ENCODE peak calls at places on chromosomes 6 and 20, in four cellular contexts. K, U, V and A are unnamed samples. For H3K27me3 and H3K36me3, the result is how much of the 10 kb centered on the place peaks cover.

GRCh38 chr20:20549699-20550098 is 162.7 kb downstream of the RALGAPA2 start:
- DNase-seq in K (peak), U (no peak), V (no peak), A (no peak)

GRCh38 chr6:84428300-84428907 is 201.0 kb upstream of the CEP162 start:
- DNase-seq in V (no peak), U (peak), K (peak), A (peak)

GRCh38 chr6:84346372-84346771 is 118.9 kb upstream of the CEP162 start:
- DNase-seq in V (no peak), K (no peak), U (no peak), A (no peak)

GRCh38 chr6:24719125-24719931 is at the start of gene C6orf62:
- DNase-seq in V (peak), U (no peak), K (peak), A (no peak)

GRCh38 chr20:32358883-32359632 is 927 bp downstream of the ASXL1 start:
- DNase-seq in V (peak), U (peak), K (peak), A (peak)

GRCh38 chr20:35264755-35265154 is 13.2 kb downstream of the MMP24OS start:
- DNase-seq in V (no peak), U (no peak), K (peak), A (no peak)

GRCh38 chr6:116369540-116370327 is 1.0 kb upstream of the DSE start:
- DNase-seq in U (no peak), K (peak), V (no peak), A (no peak)

GRCh38 chr6:53125276-53125675 is 23.4 kb downstream of the GCM1 start:
- DNase-seq in U (no peak), K (no peak), V (no peak), A (no peak)

GRCh38 chr6:26311012-26311384 is 54.0 kb upstream of the BTN3A2 start:
- DNase-seq in K (no peak), V (no peak), U (no peak), A (no peak)

GRCh38 chr6:30742316-30743098 is at the start of gene FLOT1:
- DNase-seq in K (peak), V (peak), U (peak), A (peak)

GRCh38 chr6:46674410-46674809 is 13.3 kb upstream of the TDRD6 start:
- DNase-seq in U (no peak), K (no peak), V (no peak), A (no peak)

GRCh38 chr20:18256440-18257090 is 31.8 kb upstream of the ZNF133 start:
- DNase-seq in U (no peak), V (no peak), K (no peak), A (no peak)

GRCh38 chr6:128239898-128240509 is 280.4 kb downstream of the PTPRK start:
- DNase-seq in V (no peak), K (no peak), U (no peak), A (no peak)

GRCh38 chr6:17653198-17653881 is 53.2 kb downstream of the FAM8A1 start:
- DNase-seq in V (no peak), U (no peak), K (no peak), A (no peak)

GRCh38 chr6:150088481-150089154 is 19.7 kb upstream of the ULBP3 start:
- DNase-seq in K (no peak), V (no peak), U (no peak), A (no peak)

GRCh38 chr20:60470366-60470765 is 512.1 kb downstream of the CDH26 start:
- DNase-seq in K (no peak), U (no peak), V (no peak), A (no peak)

GRCh38 chr6:34791842-34792604 is at the start of gene BLTP3A:
- DNase-seq in K (peak), V (peak), U (peak), A (peak)

GRCh38 chr20:50992733-50993457 is 30.0 kb downstream of the KCNG1 start:
- DNase-seq in V (no peak), K (peak), U (no peak), A (no peak)

GRCh38 chr6:136066005-136066404 is 184.1 kb downstream of the MTFR2 start:
- DNase-seq in K (no peak), U (no peak), V (no peak), A (no peak)

GRCh38 chr20:24668791-24669190 is 199.4 kb downstream of the SYNDIG1 start:
- DNase-seq in K (no peak), U (no peak), V (no peak), A (peak)

GRCh38 chr6:125020385-125020784 is 58.1 kb downstream of the RNF217 start:
- DNase-seq in V (no peak), K (no peak), U (no peak), A (no peak)

GRCh38 chr20:64009811-64010387 is 26.1 kb upstream of the C20orf204 start:
- DNase-seq in K (no peak), U (no peak), V (no peak), A (no peak)

GRCh38 chr6:132161283-132161682 is 210.1 kb upstream of the CCN2 start:
- DNase-seq in U (no peak), V (no peak), K (peak), A (no peak)

GRCh38 chr6:33613146-33613793 is 7.9 kb upstream of the ITPR3 start:
- DNase-seq in K (no peak), U (no peak), V (no peak), A (no peak)

GRCh38 chr6:162151050-162151658 is 576.4 kb downstream of the PRKN start:
- DNase-seq in U (peak), K (no peak), V (no peak), A (no peak)

GRCh38 chr6:70166088-70166958 is 136.6 kb downstream of the COL9A1 start:
- DNase-seq in V (no peak), U (peak), K (peak), A (no peak)

GRCh38 chr6:81861281-81861680 is 108.8 kb upstream of the TENT5A start:
- DNase-seq in V (no peak), U (no peak), K (no peak), A (no peak)

DNA sequence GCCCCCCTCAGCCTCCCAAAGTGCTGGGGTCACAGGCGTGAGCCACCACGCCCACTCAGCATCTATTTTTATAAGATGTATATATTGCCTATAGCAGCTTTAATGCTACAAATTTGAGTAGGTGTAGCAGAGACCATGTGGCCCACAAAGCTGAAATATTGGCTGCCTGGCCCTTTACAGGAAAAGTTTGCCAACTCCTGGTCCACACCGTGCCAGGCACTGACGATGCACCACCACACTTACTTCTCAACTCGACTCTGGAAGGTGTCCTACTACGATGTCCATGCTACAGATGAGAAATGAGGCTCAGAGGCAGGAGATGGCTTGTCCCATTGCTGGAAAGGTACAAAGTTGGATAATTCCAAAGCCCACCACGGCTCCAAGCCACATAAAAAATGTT is 17.2 kb upstream of the SRSF6 start:
- DNase-seq in U (no peak), V (no peak), K (no peak), A (no peak)
- H3K27me3 ChIP-seq in U (under half), V (under half), K (half or more), A (under half)

DNA sequence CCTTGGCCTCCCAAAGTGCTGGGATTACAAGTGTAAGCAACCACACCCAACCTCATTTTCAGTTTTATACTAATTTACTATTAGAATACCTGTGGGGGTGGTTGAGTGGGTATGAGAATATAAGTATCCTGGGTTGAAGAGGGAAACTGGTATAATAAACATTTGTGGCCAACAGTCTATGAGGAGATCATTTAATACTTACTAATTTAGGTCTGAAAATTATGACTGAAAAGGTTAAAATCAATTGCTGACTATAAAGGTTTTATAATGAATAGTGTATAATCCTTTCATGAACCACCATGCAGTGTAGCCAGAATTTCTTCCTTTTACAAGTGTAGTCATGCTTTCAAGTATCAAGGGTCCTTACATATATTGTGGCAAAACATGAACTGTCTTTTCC is 11.1 kb downstream of the ASF1A start:
- DNase-seq in U (no peak), K (no peak), V (no peak), A (no peak)
- H3K36me3 ChIP-seq in U (half or more), K (half or more), V (under half), A (under half)

DNA sequence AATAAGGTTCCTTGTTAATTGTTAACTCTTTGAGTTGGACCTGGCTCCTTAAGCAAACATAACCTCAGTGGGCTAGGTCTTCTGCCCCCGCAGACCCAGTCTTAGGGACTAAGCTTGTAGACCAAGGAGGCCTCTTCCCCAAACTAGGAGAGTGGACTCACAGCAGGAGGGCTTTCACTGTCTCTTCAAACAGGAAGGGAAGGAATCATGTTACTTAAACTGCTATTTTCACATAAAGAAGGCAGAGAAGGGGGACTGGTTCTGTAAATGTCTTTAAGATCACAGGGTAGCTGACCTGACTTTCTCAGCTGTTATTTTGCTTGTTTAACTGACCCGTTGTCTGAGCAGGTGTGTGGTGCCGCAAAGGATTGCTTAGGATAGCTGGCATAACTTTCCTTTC is 34.9 kb upstream of the PRDM1 start:
- DNase-seq in K (no peak), V (no peak), U (no peak), A (no peak)
- H3K27me3 ChIP-seq in K (under half), V (under half), U (under half), A (under half)

DNA sequence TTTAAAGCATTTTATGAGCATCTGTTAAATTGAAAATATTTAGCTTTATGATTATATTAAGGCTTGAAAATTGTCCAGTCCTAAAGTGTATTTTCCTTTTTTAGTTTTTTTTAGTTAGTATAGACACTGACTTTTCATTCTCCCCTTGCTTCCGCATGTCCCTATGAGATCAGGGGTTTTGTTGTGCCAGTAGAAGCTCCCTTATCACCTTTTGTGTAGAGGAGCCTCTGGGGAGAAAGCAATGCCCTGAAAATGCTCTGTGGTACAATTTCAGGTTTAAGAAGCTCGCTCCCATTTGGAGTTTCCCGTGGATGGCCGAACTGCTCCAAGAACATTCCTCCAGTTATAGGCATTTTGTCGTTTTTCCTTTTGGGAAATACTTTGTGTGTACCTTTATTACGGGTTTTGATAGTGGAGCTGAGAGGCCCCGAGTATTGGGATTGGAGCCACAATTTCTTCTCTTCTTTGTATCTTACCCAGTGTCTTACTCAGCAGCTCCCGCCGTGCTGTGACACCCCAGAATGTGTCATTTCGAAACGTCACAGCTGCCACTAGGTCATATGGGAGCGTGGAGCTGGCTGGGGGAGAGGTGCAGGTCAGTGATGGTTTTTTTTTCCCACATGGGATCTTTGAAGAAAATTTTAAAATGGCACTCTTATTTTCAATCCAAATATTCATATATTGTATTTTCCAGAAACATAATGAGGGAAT is 49.9 kb downstream of the RPRD1B start:
- DNase-seq in V (no peak), K (no peak), U (no peak), A (no peak)
- H3K36me3 ChIP-seq in V (under half), K (under half), U (under half), A (under half)

DNA sequence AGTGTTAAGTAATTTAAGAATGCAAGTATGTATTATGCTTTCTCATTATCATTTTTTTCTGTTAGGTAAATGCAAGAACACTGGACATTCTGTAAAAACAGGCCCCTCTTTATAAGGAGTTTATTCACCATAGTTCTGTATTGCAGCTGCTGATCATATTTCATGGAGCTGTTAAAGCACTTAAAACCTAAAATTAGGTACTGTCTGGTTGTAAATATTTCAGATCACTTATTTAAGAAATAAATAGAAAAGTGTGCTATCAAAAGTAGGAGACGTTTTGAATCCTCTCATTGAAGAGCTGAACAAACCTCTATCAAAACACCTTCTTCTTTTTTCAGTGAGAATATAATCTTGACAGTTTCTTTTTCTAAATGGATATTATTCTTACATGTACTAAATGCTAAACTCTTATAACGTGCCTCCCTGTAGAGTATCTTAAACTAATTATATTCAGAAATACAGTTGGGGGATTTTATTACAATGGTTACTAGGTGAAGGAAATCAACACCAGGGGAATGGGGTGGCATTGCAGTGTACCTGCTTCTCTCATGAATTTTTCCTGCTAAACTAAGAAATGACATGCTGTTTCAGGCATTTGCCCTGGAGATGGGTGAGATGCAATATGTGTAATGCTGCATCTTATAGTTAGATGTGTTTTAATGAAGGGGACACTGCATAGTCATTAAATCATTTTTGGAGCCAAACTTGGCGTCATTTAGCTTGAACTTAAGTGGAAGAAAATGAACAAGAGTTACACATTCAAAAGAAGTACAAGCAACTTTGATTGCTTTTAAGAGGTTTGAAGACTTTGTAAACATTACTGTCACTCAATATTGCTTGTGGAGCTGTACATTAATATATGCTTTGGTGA is 4.1 kb downstream of the EYA4 start:
- DNase-seq in V (no peak), K (no peak), U (no peak), A (no peak)
- H3K27me3 ChIP-seq in V (under half), K (under half), U (under half), A (under half)

DNA sequence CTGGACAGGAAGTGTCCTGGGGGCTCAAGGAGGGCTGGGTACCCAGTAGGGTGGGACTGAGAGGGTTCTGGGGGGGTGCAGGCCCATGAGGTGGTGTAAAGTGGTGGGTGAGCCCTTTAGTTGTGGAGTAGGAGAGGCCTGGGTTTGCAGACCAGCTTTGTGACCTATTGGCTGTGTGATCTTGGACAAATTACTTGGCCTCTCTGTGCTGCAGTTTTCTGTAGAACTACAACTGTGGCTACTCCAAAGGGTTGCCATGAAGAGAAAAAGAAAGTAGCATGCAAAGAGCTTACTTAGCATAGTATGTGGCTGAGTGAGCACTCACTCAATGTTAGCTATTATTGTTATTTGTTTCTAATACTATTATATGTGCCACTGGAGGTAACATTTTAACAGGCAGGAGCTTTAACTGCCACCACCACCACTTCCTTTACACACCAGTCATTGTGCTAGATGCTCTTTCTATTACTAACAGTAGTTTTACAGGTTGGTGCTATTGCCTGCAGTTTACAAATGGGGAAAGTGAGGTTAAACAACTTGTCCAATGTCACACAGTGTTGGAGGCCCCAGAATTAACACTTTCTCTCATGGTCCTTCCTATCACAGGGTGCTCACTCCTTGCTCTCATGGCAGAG is 286.8 kb downstream of the DHX35 start:
- DNase-seq in K (no peak), U (no peak), V (no peak), A (no peak)
- H3K36me3 ChIP-seq in K (under half), U (under half), V (under half), A (under half)

GRCh38 chr6:50713977-50714486 is 706 bp downstream of the TFAP2D start:
- DNase-seq in V (no peak), K (no peak), U (no peak), A (no peak)
- H3K27me3 ChIP-seq in V (under half), K (under half), U (under half), A (under half)